ENCODE peak calls at places on chromosomes 3 and 15, in ten cellular contexts. D is AG08395; J is stromal cell of bone marrow; T is stimulated activated CD4-positive, alpha-beta T cell treated with anti-CD3 and anti-CD28 coated beads, TNF-alpha, amount 100 ng/mL, for 24 hours; I is RWPE1; E is LHCN-M2; S is T-helper 9 cell; O is IMR-90; V is left colon; W is ACHN. G is an unnamed sample.
A peak's percentile ranks its signal among the peaks of the same experiment; 100 is the strongest.

GRCh38 chr15:48395532-48396011 is 64.3 kb downstream of the DUT start:
- DNase-seq in E (peak; percentile 88), V (no peak), D (peak; percentile 91), W (no peak), O (peak; percentile 86), T (no peak), J (peak; percentile 89), S (no peak), I (peak; percentile 40), G (no peak)

GRCh38 chr15:57323299-57323805 is 53.0 kb upstream of the CGNL1 start:
- DNase-seq in J (no peak), S (no peak), I (no peak), D (no peak), O (no peak), E (no peak), V (peak; percentile 43), W (no peak), T (no peak), G (no peak)

GRCh38 chr3:13524979-13525669 is 23.8 kb upstream of the FBLN2 start:
- DNase-seq in V (no peak), W (no peak), E (peak; percentile 22), T (no peak), D (peak; percentile 54), J (peak; percentile 49), S (no peak), I (no peak), O (peak; percentile 38), G (no peak)

GRCh38 chr3:100150583-100150982 is 36.3 kb upstream of the FILIP1L start:
- DNase-seq in D (peak; percentile 37), I (no peak), E (no peak), S (no peak), T (no peak), V (no peak), J (peak; percentile 78), W (no peak), O (no peak), G (no peak)

GRCh38 chr15:50358805-50359204 is 3.8 kb upstream of the GABPB1 start:
- DNase-seq in I (peak; percentile 28), J (no peak), O (peak; percentile 59), T (peak; percentile 14), W (peak; percentile 59), D (peak; percentile 36), V (peak; percentile 18), E (peak; percentile 51), S (no peak), G (peak; percentile 57)

GRCh38 chr3:161042023-161042501 is 63.1 kb downstream of the B3GALNT1 start:
- DNase-seq in V (no peak), W (peak; percentile 26), S (no peak), O (no peak), T (no peak), D (no peak), J (no peak), E (no peak), I (no peak), G (peak; percentile 70)

GRCh38 chr3:12148183-12148940 is 10.3 kb downstream of the TIMP4 start:
- DNase-seq in W (no peak), I (no peak), O (no peak), D (no peak), S (no peak), J (no peak), E (peak; percentile 52), T (no peak), V (no peak), G (no peak)

GRCh38 chr3:51954713-51955112 is 468 bp upstream of the GPR62 start:
- DNase-seq in D (no peak), E (no peak), V (no peak), S (no peak), T (no peak), W (no peak), O (no peak), J (no peak), I (no peak), G (no peak)

GRCh38 chr3:102530443-102531195 is 95.8 kb downstream of the ZPLD1 start:
- DNase-seq in V (no peak), S (no peak), T (no peak), J (peak; percentile 2), D (no peak), E (peak; percentile 80), O (peak; percentile 8), W (no peak), I (peak; percentile 31), G (no peak)

GRCh38 chr15:82646250-82647044 is 716 bp downstream of the CPEB1 start:
- DNase-seq in E (no peak), J (no peak), W (no peak), D (no peak), T (peak; percentile 6), S (no peak), O (no peak), I (no peak), V (no peak), G (no peak)

GRCh38 chr3:171459130-171459941 is 869 bp downstream of the TNIK start:
- DNase-seq in J (no peak), S (peak; percentile 51), D (no peak), T (peak; percentile 33), O (peak; percentile 36), W (peak; percentile 35), I (peak; percentile 24), V (peak; percentile 69), E (peak; percentile 8), G (no peak)

GRCh38 chr15:63043391-63044076 is 987 bp downstream of the TPM1 start:
- DNase-seq in O (no peak), S (no peak), I (no peak), T (peak; percentile 4), D (no peak), E (no peak), J (no peak), W (peak; percentile 4), V (peak; percentile 59), G (no peak)

GRCh38 chr15:45855907-45856579 is 221.2 kb downstream of the SQOR start:
- DNase-seq in V (no peak), I (peak; percentile 95), O (no peak), E (no peak), D (no peak), T (no peak), J (no peak), S (no peak), W (peak; percentile 37), G (no peak)

GRCh38 chr3:59388555-59389280 is 338.9 kb upstream of the CFAP20DC start:
- DNase-seq in T (no peak), V (no peak), S (no peak), D (no peak), I (peak; percentile 2), J (no peak), E (peak; percentile 19), O (no peak), W (no peak), G (no peak)

GRCh38 chr15:74300057-74300620 is 64.0 kb downstream of the CCDC33 start:
- DNase-seq in O (no peak), T (no peak), V (no peak), I (no peak), E (no peak), J (no peak), S (no peak), W (no peak), D (no peak), G (no peak)

GRCh38 chr15:40103124-40103858 is 5.4 kb downstream of the BMF start:
- DNase-seq in V (peak; percentile 88), I (peak; percentile 98), D (peak; percentile 84), T (no peak), E (peak; percentile 87), O (peak; percentile 79), W (peak; percentile 49), S (no peak), J (no peak), G (no peak)